ENCODE peak calls at places on chromosomes 3 and 15, in seven cellular contexts. G is HAP-1, P is gastrocnemius medialis, X is heart right ventricle, B is lower lobe of right lung, U is hepatocyte, C is astrocyte. A is an unnamed sample. For H3K36me3, the result is how much of the 10 kb centered on the place peaks cover.

GRCh38 chr15:100849021-100849831 is 30.4 kb upstream of the ALDH1A3 start:
- DNase-seq in G (no peak), P (no peak), C (peak), X (peak), U (no peak), B (peak), A (peak)

GRCh38 chr3:179421500-179421899 is 29.8 kb downstream of the GNB4 start:
- DNase-seq in P (no peak), C (no peak), U (peak), X (no peak), B (no peak), G (no peak), A (peak)

GRCh38 chr15:89457086-89457485 is 39.3 kb downstream of the RHCG start:
- DNase-seq in U (no peak), B (no peak), C (no peak), X (no peak), G (peak), P (no peak), A (peak)

GRCh38 chr3:53602866-53603265 is 108.5 kb downstream of the CACNA1D start:
- DNase-seq in G (no peak), U (no peak), C (no peak), P (no peak), X (no peak), B (no peak), A (no peak)

GRCh38 chr3:84692261-84692660 is 266.5 kb upstream of the CADM2 start:
- DNase-seq in P (no peak), B (peak), G (no peak), C (no peak), X (no peak), U (no peak), A (no peak)

GRCh38 chr3:189714991-189715961 is 84.1 kb downstream of the TP63 start:
- DNase-seq in B (no peak), C (peak), P (no peak), X (no peak), G (no peak), U (no peak), A (peak)

GRCh38 chr3:72889310-72890165 is 1.7 kb downstream of the GXYLT2 start:
- DNase-seq in U (no peak), X (no peak), P (no peak), G (no peak), B (no peak), C (no peak), A (no peak)

GRCh38 chr3:129702934-129703712 is 96.6 kb upstream of the PLXND1 start:
- DNase-seq in P (no peak), C (peak), G (peak), B (no peak), X (no peak), U (no peak), A (no peak)

GRCh38 chr3:19946291-19946831 is 536 bp upstream of the RAB5A start:
- DNase-seq in U (no peak), P (no peak), B (no peak), C (peak), G (no peak), X (no peak), A (no peak)

GRCh38 chr15:88331291-88331690 is 74.8 kb upstream of the NTRK3 start:
- DNase-seq in G (peak), B (peak), U (peak), P (no peak), X (peak), C (no peak), A (peak)

GRCh38 chr15:68666120-68666811 is 87.5 kb downstream of the CORO2B start:
- DNase-seq in P (no peak), G (no peak), U (no peak), B (no peak), X (no peak), C (no peak), A (no peak)

GRCh38 chr3:44235604-44236484 is 5.8 kb upstream of the TOPAZ1 start:
- DNase-seq in X (peak), C (peak), U (peak), B (peak), G (peak), P (peak), A (peak)

GRCh38 chr15:29638781-29639180 is 183.5 kb downstream of the TJP1 start:
- DNase-seq in G (no peak), B (no peak), P (no peak), U (peak), C (peak), X (no peak), A (peak)

GRCh38 chr3:34070831-34071230 is 272.4 kb downstream of the PDCD6IP start:
- DNase-seq in U (no peak), X (no peak), P (no peak), B (no peak), G (no peak), C (no peak), A (no peak)

DNA sequence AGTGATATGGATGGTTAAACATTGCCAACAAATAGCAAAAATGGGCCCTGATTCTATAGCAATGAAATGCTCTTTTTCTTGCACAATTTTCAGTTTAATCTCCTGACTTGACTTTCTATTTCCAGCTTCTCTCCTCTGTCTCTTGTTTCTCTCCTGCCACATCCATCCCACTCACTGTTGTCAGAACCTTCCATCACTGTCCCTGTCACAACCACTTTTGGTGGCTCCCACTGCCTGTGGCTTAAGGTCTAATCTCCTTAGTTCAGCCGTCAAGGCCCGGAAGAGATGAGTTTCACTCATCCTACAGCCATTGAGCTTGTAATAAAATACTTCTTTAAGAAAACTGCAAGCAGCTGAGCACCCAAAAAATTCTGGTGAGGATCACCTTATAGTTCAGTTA is 19.5 kb downstream of the SLC7A14 start:
- DNase-seq in G (no peak), B (no peak), C (no peak), P (no peak), U (no peak), X (no peak), A (no peak)
- H3K36me3 ChIP-seq in G (under half), B (under half), C (under half), P (under half), U (under half), X (under half), A (under half)

DNA sequence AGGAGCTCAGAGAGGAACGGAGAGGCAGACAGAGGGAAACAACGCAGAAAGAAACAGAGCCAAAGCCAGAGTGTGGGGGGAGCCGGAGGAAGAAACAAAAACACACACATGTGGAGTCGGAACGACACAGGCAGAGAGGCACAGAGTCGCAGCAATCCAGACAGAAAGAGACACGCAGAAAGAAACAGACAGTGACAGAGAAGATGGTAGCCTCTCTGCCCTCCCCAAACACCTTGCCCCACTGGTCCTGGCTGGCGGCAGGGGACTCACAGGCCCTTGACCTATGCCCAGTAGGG is 1.7 kb downstream of the NCKIPSD start:
- DNase-seq in P (no peak), U (no peak), C (no peak), G (no peak), X (no peak), B (no peak), A (no peak)
- H3K36me3 ChIP-seq in P (under half), U (under half), C (under half), G (half or more), X (half or more), B (half or more), A (under half)

DNA sequence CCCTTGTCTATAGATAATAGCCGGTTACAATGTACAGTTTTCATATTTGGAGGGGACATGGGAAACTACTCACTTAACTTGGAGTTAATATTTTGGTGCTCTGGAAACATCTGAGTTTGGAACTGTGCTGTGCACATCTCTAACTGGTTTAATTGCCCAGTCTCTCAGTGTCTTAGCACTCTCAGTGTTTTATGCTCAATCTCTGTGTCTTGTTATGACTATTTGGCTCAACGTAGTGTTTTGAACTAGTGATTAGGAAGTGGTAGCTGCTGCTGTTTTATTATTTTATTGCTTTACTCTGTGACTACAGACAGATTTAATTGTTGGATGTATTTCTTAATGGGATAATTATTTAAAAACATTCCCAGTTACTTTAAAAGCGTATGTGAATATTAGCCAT is 17.0 kb downstream of the FNDC3B start:
- DNase-seq in C (no peak), G (no peak), X (no peak), B (no peak), U (no peak), P (no peak), A (no peak)
- H3K36me3 ChIP-seq in C (under half), G (under half), X (under half), B (under half), U (under half), P (under half), A (under half)

GRCh38 chr3:42640129-42640528 is 13.4 kb upstream of the ZBTB47 start:
- DNase-seq in C (no peak), P (no peak), X (no peak), G (no peak), U (no peak), B (no peak), A (no peak)
- H3K36me3 ChIP-seq in C (half or more), P (half or more), X (half or more), G (half or more), U (under half), B (half or more), A (half or more)